ENCODE peak calls at places on chromosomes 6 and 20, in four cellular contexts. One of them, this sample, is unnamed.

GRCh38 chr6:25670793-25671513 is 18.9 kb downstream of the SCGN start:
- DNase-seq in AG09309: no peak
- DNase-seq in heart right ventricle: no peak
- DNase-seq in colonic mucosa: no peak
- DNase-seq in this sample: no peak

GRCh38 chr6:79635179-79635578 is 4.0 kb downstream of the SH3BGRL2 start:
- DNase-seq in AG09309: no peak
- DNase-seq in heart right ventricle: no peak
- DNase-seq in colonic mucosa: no peak
- DNase-seq in this sample: no peak

GRCh38 chr6:15888798-15889772 is 226.3 kb upstream of the DTNBP1 start:
- DNase-seq in AG09309: no peak
- DNase-seq in heart right ventricle: no peak
- DNase-seq in colonic mucosa: no peak
- DNase-seq in this sample: no peak

GRCh38 chr6:56804996-56805395 is 149.9 kb upstream of the BEND6 start:
- DNase-seq in AG09309: no peak
- DNase-seq in heart right ventricle: no peak
- DNase-seq in colonic mucosa: no peak
- DNase-seq in this sample: no peak

GRCh38 chr20:63977392-63978276 is 1.8 kb downstream of the SAMD10 start:
- DNase-seq in AG09309: no peak
- DNase-seq in heart right ventricle: peak; percentile 14
- DNase-seq in colonic mucosa: no peak
- DNase-seq in this sample: no peak

GRCh38 chr6:84508981-84509380 is 255.4 kb downstream of the TBX18 start:
- DNase-seq in AG09309: no peak
- DNase-seq in heart right ventricle: no peak
- DNase-seq in colonic mucosa: no peak
- DNase-seq in this sample: no peak

GRCh38 chr6:138377844-138378243 is at the start of gene SMIM28:
- DNase-seq in AG09309: no peak
- DNase-seq in heart right ventricle: no peak
- DNase-seq in colonic mucosa: no peak
- DNase-seq in this sample: no peak

GRCh38 chr6:90537027-90537426 is 49.8 kb downstream of the MAP3K7 start:
- DNase-seq in AG09309: no peak
- DNase-seq in heart right ventricle: no peak
- DNase-seq in colonic mucosa: no peak
- DNase-seq in this sample: no peak

GRCh38 chr6:81995548-81996289 is 243.2 kb upstream of the TENT5A start:
- DNase-seq in AG09309: no peak
- DNase-seq in heart right ventricle: no peak
- DNase-seq in colonic mucosa: no peak
- DNase-seq in this sample: no peak

GRCh38 chr6:109073344-109074235 is 21.1 kb downstream of the SESN1 start:
- DNase-seq in AG09309: peak; percentile 41
- DNase-seq in heart right ventricle: no peak
- DNase-seq in colonic mucosa: peak; percentile 58
- DNase-seq in this sample: peak; percentile 39

GRCh38 chr6:70370496-70370895 is 42.8 kb upstream of the FAM135A start:
- DNase-seq in AG09309: no peak
- DNase-seq in heart right ventricle: no peak
- DNase-seq in colonic mucosa: no peak
- DNase-seq in this sample: no peak

GRCh38 chr6:150238294-150238693 is 95.5 kb downstream of the PPP1R14C start:
- DNase-seq in AG09309: no peak
- DNase-seq in heart right ventricle: peak; percentile 59
- DNase-seq in colonic mucosa: peak; percentile 28
- DNase-seq in this sample: no peak

GRCh38 chr6:43883698-43884659 is 114.0 kb downstream of the VEGFA start:
- DNase-seq in AG09309: no peak
- DNase-seq in heart right ventricle: no peak
- DNase-seq in colonic mucosa: no peak
- DNase-seq in this sample: peak; percentile 69

GRCh38 chr6:159691133-159691962 is 1.7 kb downstream of the SOD2 start:
- DNase-seq in AG09309: peak; percentile 79
- DNase-seq in heart right ventricle: no peak
- DNase-seq in colonic mucosa: peak; percentile 57
- DNase-seq in this sample: peak; percentile 59

GRCh38 chr6:104940238-104940880 is 16.5 kb upstream of the LIN28B start:
- DNase-seq in AG09309: no peak
- DNase-seq in heart right ventricle: no peak
- DNase-seq in colonic mucosa: no peak
- DNase-seq in this sample: no peak

GRCh38 chr6:4791174-4791573 is 15.0 kb downstream of the CDYL start:
- DNase-seq in AG09309: no peak
- DNase-seq in heart right ventricle: no peak
- DNase-seq in colonic mucosa: no peak
- DNase-seq in this sample: no peak

GRCh38 chr6:83114164-83114563 is 46.7 kb downstream of the DOP1A start:
- DNase-seq in AG09309: no peak
- DNase-seq in heart right ventricle: no peak
- DNase-seq in colonic mucosa: no peak
- DNase-seq in this sample: no peak

GRCh38 chr6:160348209-160348551 is at the start of gene SLC22A3:
- DNase-seq in AG09309: no peak
- DNase-seq in heart right ventricle: peak; percentile 45
- DNase-seq in colonic mucosa: no peak
- DNase-seq in this sample: no peak

GRCh38 chr6:20438462-20439070 is 36.9 kb downstream of the E2F3 start:
- DNase-seq in AG09309: no peak
- DNase-seq in heart right ventricle: no peak
- DNase-seq in colonic mucosa: no peak
- DNase-seq in this sample: no peak

GRCh38 chr6:136549359-136550044 is 720 bp downstream of the MAP7 start:
- DNase-seq in AG09309: no peak
- DNase-seq in heart right ventricle: peak; percentile 14
- DNase-seq in colonic mucosa: peak; percentile 59
- DNase-seq in this sample: no peak

GRCh38 chr20:21228511-21228910 is 74.6 kb upstream of the XRN2 start:
- DNase-seq in AG09309: no peak
- DNase-seq in heart right ventricle: no peak
- DNase-seq in colonic mucosa: no peak
- DNase-seq in this sample: peak; percentile 61

GRCh38 chr20:42678895-42679294 is 510.8 kb downstream of the PTPRT start:
- DNase-seq in AG09309: no peak
- DNase-seq in heart right ventricle: no peak
- DNase-seq in colonic mucosa: no peak
- DNase-seq in this sample: no peak

GRCh38 chr6:139962663-139963314 is 588.3 kb upstream of the CITED2 start:
- DNase-seq in AG09309: no peak
- DNase-seq in heart right ventricle: no peak
- DNase-seq in colonic mucosa: no peak
- DNase-seq in this sample: no peak

GRCh38 chr6:40774932-40775331 is 187.8 kb upstream of the LRFN2 start:
- DNase-seq in AG09309: no peak
- DNase-seq in heart right ventricle: no peak
- DNase-seq in colonic mucosa: no peak
- DNase-seq in this sample: no peak
- TF ChIP-seq CTCF in AG09309: peak; percentile 8
- TF ChIP-seq CTCF in heart right ventricle: no peak
- TF ChIP-seq CTCF in colonic mucosa: no peak
- TF ChIP-seq CTCF in this sample: peak; percentile 14

GRCh38 chr6:170516783-170517616 is 36.1 kb downstream of the PSMB1 start:
- DNase-seq in AG09309: peak; percentile 47
- DNase-seq in heart right ventricle: no peak
- DNase-seq in colonic mucosa: peak; percentile 34
- DNase-seq in this sample: peak; percentile 39
- TF ChIP-seq CTCF in AG09309: peak; percentile 86
- TF ChIP-seq CTCF in heart right ventricle: peak; percentile 50
- TF ChIP-seq CTCF in colonic mucosa: peak; percentile 75
- TF ChIP-seq CTCF in this sample: peak; percentile 74

DNA sequence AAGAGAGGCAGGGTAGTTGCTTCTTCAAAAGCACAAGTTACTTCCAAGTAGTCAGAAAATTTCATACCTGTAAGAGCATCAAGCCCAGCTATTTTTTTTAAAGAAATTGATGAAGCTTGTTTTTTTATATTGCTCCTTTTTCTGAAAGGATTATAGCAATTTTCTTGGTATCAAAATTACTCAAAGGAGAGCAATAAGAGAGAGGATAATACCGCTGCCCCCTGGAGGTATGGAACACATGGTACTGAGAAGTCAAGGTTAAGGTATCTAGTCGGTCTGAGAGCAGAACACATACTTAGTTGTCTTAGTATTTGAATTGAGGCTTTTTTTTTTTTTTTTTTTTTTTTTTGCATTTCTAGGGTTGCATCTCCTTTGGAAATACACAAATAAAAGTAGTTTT is 59.4 kb downstream of the ADGRF5 start:
- DNase-seq in AG09309: no peak
- DNase-seq in heart right ventricle: no peak
- DNase-seq in colonic mucosa: no peak
- DNase-seq in this sample: no peak
- TF ChIP-seq CTCF in AG09309: no peak
- TF ChIP-seq CTCF in heart right ventricle: no peak
- TF ChIP-seq CTCF in colonic mucosa: no peak
- TF ChIP-seq CTCF in this sample: no peak

DNA sequence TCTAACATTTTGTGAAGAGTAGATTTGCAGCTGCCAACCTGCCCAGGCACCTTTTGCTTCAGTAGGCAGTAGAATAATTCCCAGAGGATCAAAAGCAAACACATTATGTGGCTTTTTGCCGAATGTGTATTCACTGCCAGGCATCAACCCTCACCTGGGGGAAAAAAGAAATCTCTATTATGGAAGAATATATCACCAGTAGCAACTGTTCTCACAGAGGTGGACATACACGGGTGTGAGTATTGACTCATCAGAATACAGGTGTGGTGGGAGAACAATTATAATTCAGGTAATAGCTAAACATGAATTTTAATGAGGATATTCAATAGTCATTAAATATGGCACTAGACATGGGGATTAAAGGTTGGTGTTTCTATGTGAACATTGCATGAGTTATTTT is 910.7 kb downstream of the TFAP2A start:
- DNase-seq in AG09309: no peak
- DNase-seq in heart right ventricle: no peak
- DNase-seq in colonic mucosa: no peak
- DNase-seq in this sample: no peak
- TF ChIP-seq CTCF in AG09309: no peak
- TF ChIP-seq CTCF in heart right ventricle: no peak
- TF ChIP-seq CTCF in colonic mucosa: no peak
- TF ChIP-seq CTCF in this sample: no peak

GRCh38 chr6:124793406-124793805 is 168.8 kb upstream of the RNF217 start:
- DNase-seq in AG09309: no peak
- DNase-seq in heart right ventricle: no peak
- DNase-seq in colonic mucosa: no peak
- DNase-seq in this sample: no peak

GRCh38 chr6:124799638-124800037 is 162.6 kb upstream of the RNF217 start:
- DNase-seq in AG09309: no peak
- DNase-seq in heart right ventricle: no peak
- DNase-seq in colonic mucosa: no peak
- DNase-seq in this sample: no peak

GRCh38 chr6:124798942-124799496 is 163.2 kb upstream of the RNF217 start:
- DNase-seq in AG09309: no peak
- DNase-seq in heart right ventricle: no peak
- DNase-seq in colonic mucosa: no peak
- DNase-seq in this sample: no peak

GRCh38 chr6:124792386-124792785 is 169.9 kb upstream of the RNF217 start:
- DNase-seq in AG09309: no peak
- DNase-seq in heart right ventricle: no peak
- DNase-seq in colonic mucosa: no peak
- DNase-seq in this sample: no peak

GRCh38 chr6:124795879-124796838 is 166.1 kb upstream of the RNF217 start:
- DNase-seq in AG09309: no peak
- DNase-seq in heart right ventricle: peak; percentile 19
- DNase-seq in colonic mucosa: no peak
- DNase-seq in this sample: peak; percentile 3
- TF ChIP-seq CTCF in AG09309: no peak
- TF ChIP-seq CTCF in heart right ventricle: peak; percentile 22
- TF ChIP-seq CTCF in colonic mucosa: no peak
- TF ChIP-seq CTCF in this sample: no peak

DNA sequence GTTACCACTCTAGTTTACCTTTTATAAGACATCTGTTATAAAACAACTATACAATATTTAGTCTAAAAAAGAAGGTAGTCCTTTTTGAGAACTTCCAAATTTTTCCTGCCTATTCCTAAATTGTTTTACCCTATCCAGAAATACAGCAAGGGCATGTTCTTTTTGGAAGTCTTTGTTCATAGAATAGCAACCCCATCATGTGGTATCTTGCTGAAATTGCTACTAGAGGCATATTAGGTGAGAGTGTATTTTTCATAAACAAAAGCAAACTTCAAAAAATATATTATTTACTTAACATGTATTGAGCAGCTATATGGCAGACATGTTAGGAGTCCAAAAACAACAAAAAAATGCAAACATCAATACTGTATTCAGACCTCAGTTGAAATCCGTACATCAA is 371.8 kb upstream of the NRSN1 start:
- DNase-seq in AG09309: no peak
- DNase-seq in heart right ventricle: no peak
- DNase-seq in colonic mucosa: no peak
- DNase-seq in this sample: no peak
- TF ChIP-seq CTCF in AG09309: no peak
- TF ChIP-seq CTCF in heart right ventricle: no peak
- TF ChIP-seq CTCF in colonic mucosa: no peak
- TF ChIP-seq CTCF in this sample: no peak

DNA sequence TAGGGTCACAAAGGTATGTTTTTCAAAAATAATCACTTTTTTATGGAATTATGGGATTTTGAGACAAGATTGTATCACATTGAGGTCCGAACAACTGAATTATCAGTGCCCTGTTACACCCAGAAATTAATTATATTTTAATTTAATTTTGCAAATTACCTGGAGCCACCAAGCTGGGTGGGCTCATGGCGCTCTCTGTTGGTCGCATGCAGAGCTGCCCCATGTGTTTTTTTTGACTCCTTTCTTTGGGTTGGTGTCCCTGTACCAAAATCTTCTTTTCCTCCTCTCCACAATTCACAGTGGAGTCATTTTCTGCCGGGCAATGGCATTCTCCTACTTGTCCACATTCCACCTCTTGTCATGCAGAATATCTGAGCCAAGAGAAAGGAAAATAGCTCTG is 38.9 kb upstream of the FRMD1 start:
- DNase-seq in AG09309: no peak
- DNase-seq in heart right ventricle: no peak
- DNase-seq in colonic mucosa: no peak
- DNase-seq in this sample: no peak
- TF ChIP-seq CTCF in AG09309: peak; percentile 44
- TF ChIP-seq CTCF in heart right ventricle: peak; percentile 52
- TF ChIP-seq CTCF in colonic mucosa: no peak
- TF ChIP-seq CTCF in this sample: no peak

GRCh38 chr6:7389451-7390217 is at the start of the genes CAGE1 and RIOK1:
- DNase-seq in AG09309: peak; percentile 68
- DNase-seq in heart right ventricle: peak; percentile 95
- DNase-seq in colonic mucosa: peak; percentile 98
- DNase-seq in this sample: peak; percentile 95
- TF ChIP-seq CTCF in AG09309: peak; percentile 2
- TF ChIP-seq CTCF in heart right ventricle: no peak
- TF ChIP-seq CTCF in colonic mucosa: no peak
- TF ChIP-seq CTCF in this sample: no peak